ENCODE peak calls at places on chromosome 13, in six cellular contexts. E is NCI-H1092; C is brain microvascular endothelial cell; I is cardiac fibroblast; J is T-helper 9 cell; F is activated CD4-positive, CD25-positive, alpha-beta regulatory T cell treated with anti-CD3 and anti-CD28 coated beads, Interleukin-2, amount 50 U/mL, for 72 hours. H is an unnamed sample.

GRCh38 chr13:40341501-40341900 is 324.9 kb downstream of the FOXO1 start:
- DNase-seq in F (no peak), C (no peak), I (no peak), J (no peak), E (no peak), H (no peak)

GRCh38 chr13:27018882-27019281 is 152.7 kb downstream of the USP12 start:
- DNase-seq in C (no peak), J (no peak), F (no peak), E (no peak), I (no peak), H (no peak)

GRCh38 chr13:103757361-103757760 is 691.1 kb upstream of the SLC10A2 start:
- DNase-seq in C (no peak), F (no peak), I (no peak), E (no peak), J (no peak), H (no peak)

GRCh38 chr13:30457306-30457891 is 8.3 kb downstream of the HMGB1 start:
- DNase-seq in E (no peak), J (no peak), I (no peak), C (no peak), F (no peak), H (no peak)

GRCh38 chr13:30332516-30333165 is 25.3 kb upstream of the KATNAL1 start:
- DNase-seq in C (no peak), J (no peak), E (no peak), F (no peak), I (no peak), H (no peak)

GRCh38 chr13:23673354-23673753 is 103.1 kb downstream of the TNFRSF19 start:
- DNase-seq in J (no peak), E (no peak), F (no peak), C (peak; percentile 93), I (peak; percentile 93), H (peak; percentile 95)

GRCh38 chr13:74662895-74663294 is 528.7 kb upstream of the KLF12 start:
- DNase-seq in J (no peak), C (no peak), E (no peak), I (no peak), F (no peak), H (peak; percentile 53)

GRCh38 chr13:24610956-24611355 is 69.3 kb upstream of the ATP12A start:
- DNase-seq in E (no peak), F (no peak), C (no peak), I (no peak), J (no peak), H (no peak)

GRCh38 chr13:52903320-52903719 is 54.9 kb upstream of the PCDH8 start:
- DNase-seq in E (no peak), F (no peak), I (no peak), C (no peak), J (no peak), H (no peak)

GRCh38 chr13:33235078-33235477 is 50.5 kb downstream of the STARD13 start:
- DNase-seq in J (no peak), F (no peak), C (peak; percentile 47), E (no peak), I (peak; percentile 79), H (peak; percentile 60)

GRCh38 chr13:66014757-66015156 is 1215.4 kb downstream of the PCDH9 start:
- DNase-seq in J (no peak), I (peak; percentile 15), C (no peak), E (no peak), F (no peak), H (no peak)

GRCh38 chr13:25037057-25037813 is 58.7 kb upstream of the PABPC3 start:
- DNase-seq in J (peak; percentile 20), E (peak; percentile 47), C (peak; percentile 51), I (peak; percentile 76), F (no peak), H (peak; percentile 62)

GRCh38 chr13:53298426-53298825 is 269.8 kb downstream of the OLFM4 start:
- DNase-seq in J (no peak), E (no peak), F (no peak), C (no peak), I (no peak), H (no peak)

GRCh38 chr13:48232420-48233096 is 448 bp upstream of the ITM2B start:
- DNase-seq in F (no peak), I (peak; percentile 22), E (no peak), J (no peak), C (no peak), H (no peak)

GRCh38 chr13:43289458-43290255 is 266.3 kb downstream of the DNAJC15 start:
- DNase-seq in E (no peak), I (peak; percentile 25), F (no peak), J (no peak), C (no peak), H (peak; percentile 82)

GRCh38 chr13:93690139-93690538 is 463.5 kb downstream of the GPC6 start:
- DNase-seq in I (peak; percentile 38), F (no peak), J (no peak), E (no peak), C (peak; percentile 28), H (no peak)

GRCh38 chr13:112769615-112770014 is 79.8 kb downstream of the ATP11A start:
- DNase-seq in C (no peak), I (no peak), J (no peak), E (no peak), F (no peak), H (no peak)

GRCh38 chr13:101301053-101301452 is 115.3 kb downstream of the NALCN start:
- DNase-seq in J (no peak), C (no peak), F (no peak), I (no peak), E (no peak), H (no peak)

GRCh38 chr13:72304121-72304745 is 423.2 kb downstream of the MZT1 start:
- DNase-seq in J (no peak), E (no peak), F (no peak), I (peak; percentile 7), C (no peak), H (peak; percentile 70)

GRCh38 chr13:52348983-52349780 is 56.8 kb downstream of the THSD1 start:
- DNase-seq in I (peak; percentile 79), E (no peak), C (peak; percentile 46), J (no peak), F (no peak), H (no peak)

GRCh38 chr13:48773531-48774275 is 120.0 kb downstream of the CYSLTR2 start:
- DNase-seq in C (no peak), E (no peak), J (no peak), I (no peak), F (no peak), H (peak; percentile 44)

GRCh38 chr13:91894311-91894710 is 495.9 kb downstream of the GPC5 start:
- DNase-seq in E (peak; percentile 4), J (no peak), F (no peak), C (no peak), I (no peak), H (no peak)

GRCh38 chr13:64158910-64159309 is 2743.3 kb upstream of the PCDH20 start:
- DNase-seq in E (no peak), I (peak; percentile 82), F (no peak), C (peak; percentile 63), J (no peak), H (no peak)

GRCh38 chr13:82878536-82878935 is 1003.7 kb downstream of the SLITRK1 start:
- DNase-seq in F (no peak), J (no peak), E (peak; percentile 83), C (no peak), I (no peak), H (peak; percentile 2)

GRCh38 chr13:75704194-75704941 is 68.2 kb downstream of the LMO7 start:
- DNase-seq in I (peak; percentile 63), C (peak; percentile 68), J (no peak), E (no peak), F (no peak), H (peak; percentile 20)

GRCh38 chr13:74770361-74770760 is 636.2 kb upstream of the KLF12 start:
- DNase-seq in E (no peak), J (no peak), F (no peak), I (peak; percentile 97), C (peak; percentile 90), H (peak; percentile 95)

GRCh38 chr13:99916366-99917103 is 55.0 kb downstream of the ZIC5 start:
- DNase-seq in I (peak; percentile 82), F (no peak), C (peak; percentile 70), J (no peak), E (peak; percentile 80), H (peak; percentile 69)